ENCODE peak calls at places on chromosomes 16 and 17, in five cellular contexts. One of them, this sample, is unnamed.

GRCh38 chr17:33447090-33447489 is 154.0 kb upstream of the ASIC2 start:
- DNase-seq in left ventricle myocardium inferior: no peak
- DNase-seq in CD8-positive, alpha-beta T cell: no peak
- DNase-seq in fibroblast of lung: no peak
- DNase-seq in ovary: no peak
- DNase-seq in this sample: no peak

GRCh38 chr17:77323413-77324171 is 182.8 kb downstream of the SEC14L1 start:
- DNase-seq in left ventricle myocardium inferior: no peak
- DNase-seq in ovary: peak; percentile 77
- DNase-seq in fibroblast of lung: peak; percentile 62
- DNase-seq in CD8-positive, alpha-beta T cell: no peak
- DNase-seq in this sample: peak; percentile 87

GRCh38 chr17:59842901-59843652 is 49.7 kb downstream of the TUBD1 start:
- DNase-seq in left ventricle myocardium inferior: no peak
- DNase-seq in CD8-positive, alpha-beta T cell: peak; percentile 21
- DNase-seq in fibroblast of lung: peak; percentile 98
- DNase-seq in ovary: no peak
- DNase-seq in this sample: no peak

GRCh38 chr16:55436587-55436986 is 42.4 kb upstream of the MMP2 start:
- DNase-seq in ovary: no peak
- DNase-seq in left ventricle myocardium inferior: no peak
- DNase-seq in CD8-positive, alpha-beta T cell: no peak
- DNase-seq in fibroblast of lung: no peak
- DNase-seq in this sample: no peak

GRCh38 chr17:65446838-65447526 is 114.5 kb downstream of the AXIN2 start:
- DNase-seq in left ventricle myocardium inferior: no peak
- DNase-seq in CD8-positive, alpha-beta T cell: no peak
- DNase-seq in fibroblast of lung: no peak
- DNase-seq in ovary: no peak
- DNase-seq in this sample: no peak

GRCh38 chr17:49218941-49219913 is 8.7 kb downstream of the ABI3 start:
- DNase-seq in ovary: no peak
- DNase-seq in CD8-positive, alpha-beta T cell: peak; percentile 63
- DNase-seq in fibroblast of lung: no peak
- DNase-seq in left ventricle myocardium inferior: peak; percentile 27
- DNase-seq in this sample: no peak

GRCh38 chr16:79463839-79464238 is 136.7 kb downstream of the MAF start:
- DNase-seq in CD8-positive, alpha-beta T cell: no peak
- DNase-seq in ovary: no peak
- DNase-seq in fibroblast of lung: no peak
- DNase-seq in left ventricle myocardium inferior: no peak
- DNase-seq in this sample: no peak

GRCh38 chr17:80724723-80725388 is 180.2 kb downstream of the RPTOR start:
- DNase-seq in ovary: peak; percentile 49
- DNase-seq in CD8-positive, alpha-beta T cell: no peak
- DNase-seq in left ventricle myocardium inferior: no peak
- DNase-seq in fibroblast of lung: peak; percentile 75
- DNase-seq in this sample: no peak

GRCh38 chr16:3305109-3306068 is at the start of the genes TIGD7 and ZNF75A:
- DNase-seq in left ventricle myocardium inferior: peak; percentile 88
- DNase-seq in ovary: peak; percentile 84
- DNase-seq in CD8-positive, alpha-beta T cell: peak; percentile 83
- DNase-seq in fibroblast of lung: peak; percentile 94
- DNase-seq in this sample: peak; percentile 91

GRCh38 chr16:31435341-31436220 is 7.0 kb downstream of the ZNF843 start:
- DNase-seq in ovary: no peak
- DNase-seq in fibroblast of lung: no peak
- DNase-seq in left ventricle myocardium inferior: no peak
- DNase-seq in CD8-positive, alpha-beta T cell: no peak
- DNase-seq in this sample: no peak

GRCh38 chr16:86449377-86450095 is 60.8 kb upstream of the FOXF1 start:
- DNase-seq in left ventricle myocardium inferior: no peak
- DNase-seq in fibroblast of lung: no peak
- DNase-seq in CD8-positive, alpha-beta T cell: no peak
- DNase-seq in ovary: no peak
- DNase-seq in this sample: no peak

GRCh38 chr16:375927-376816 is 5.6 kb downstream of the PGAP6 start:
- DNase-seq in CD8-positive, alpha-beta T cell: no peak
- DNase-seq in ovary: no peak
- DNase-seq in left ventricle myocardium inferior: no peak
- DNase-seq in fibroblast of lung: no peak
- DNase-seq in this sample: no peak

GRCh38 chr17:50767446-50767845 is at the start of gene ANKRD40CL:
- DNase-seq in CD8-positive, alpha-beta T cell: no peak
- DNase-seq in fibroblast of lung: no peak
- DNase-seq in ovary: no peak
- DNase-seq in left ventricle myocardium inferior: no peak
- DNase-seq in this sample: no peak

GRCh38 chr16:49620158-49620867 is 235.6 kb downstream of the ZNF423 start:
- DNase-seq in fibroblast of lung: peak; percentile 76
- DNase-seq in CD8-positive, alpha-beta T cell: no peak
- DNase-seq in left ventricle myocardium inferior: peak; percentile 84
- DNase-seq in ovary: peak; percentile 90
- DNase-seq in this sample: peak; percentile 96

GRCh38 chr17:19718041-19718612 is 1.7 kb upstream of the SLC47A2 start:
- DNase-seq in left ventricle myocardium inferior: no peak
- DNase-seq in fibroblast of lung: no peak
- DNase-seq in ovary: no peak
- DNase-seq in CD8-positive, alpha-beta T cell: no peak
- DNase-seq in this sample: no peak

GRCh38 chr16:8663192-8664089 is 11.0 kb upstream of the ABAT start:
- DNase-seq in fibroblast of lung: no peak
- DNase-seq in CD8-positive, alpha-beta T cell: no peak
- DNase-seq in ovary: no peak
- DNase-seq in left ventricle myocardium inferior: no peak
- DNase-seq in this sample: no peak

GRCh38 chr17:1485311-1485747 is 7.2 kb downstream of the MYO1C start:
- DNase-seq in ovary: peak; percentile 56
- DNase-seq in fibroblast of lung: no peak
- DNase-seq in left ventricle myocardium inferior: peak; percentile 76
- DNase-seq in CD8-positive, alpha-beta T cell: no peak
- DNase-seq in this sample: no peak

GRCh38 chr17:60628252-60628889 is 28.4 kb downstream of the PPM1D start:
- DNase-seq in left ventricle myocardium inferior: no peak
- DNase-seq in fibroblast of lung: no peak
- DNase-seq in CD8-positive, alpha-beta T cell: no peak
- DNase-seq in ovary: no peak
- DNase-seq in this sample: no peak

GRCh38 chr16:77374384-77374783 is 60.5 kb downstream of the ADAMTS18 start:
- DNase-seq in fibroblast of lung: no peak
- DNase-seq in ovary: no peak
- DNase-seq in CD8-positive, alpha-beta T cell: no peak
- DNase-seq in left ventricle myocardium inferior: no peak
- DNase-seq in this sample: no peak

GRCh38 chr17:6303664-6304063 is 131.3 kb downstream of the AIPL1 start:
- DNase-seq in fibroblast of lung: peak; percentile 33
- DNase-seq in left ventricle myocardium inferior: peak; percentile 23
- DNase-seq in CD8-positive, alpha-beta T cell: no peak
- DNase-seq in ovary: no peak
- DNase-seq in this sample: no peak

GRCh38 chr16:10521681-10522274 is 58.6 kb downstream of the EMP2 start:
- DNase-seq in CD8-positive, alpha-beta T cell: peak; percentile 44
- DNase-seq in ovary: peak; percentile 47
- DNase-seq in left ventricle myocardium inferior: no peak
- DNase-seq in fibroblast of lung: peak; percentile 45
- DNase-seq in this sample: no peak

GRCh38 chr16:17068524-17068923 is 402.2 kb downstream of the XYLT1 start:
- DNase-seq in ovary: no peak
- DNase-seq in CD8-positive, alpha-beta T cell: no peak
- DNase-seq in left ventricle myocardium inferior: no peak
- DNase-seq in fibroblast of lung: no peak
- DNase-seq in this sample: no peak

GRCh38 chr16:75236736-75237397 is 14.6 kb downstream of the BCAR1 start:
- DNase-seq in ovary: no peak
- DNase-seq in fibroblast of lung: no peak
- DNase-seq in left ventricle myocardium inferior: no peak
- DNase-seq in CD8-positive, alpha-beta T cell: no peak
- DNase-seq in this sample: no peak
- H3K27ac ChIP-seq in ovary: no peak overlapping the region
- H3K27ac ChIP-seq in fibroblast of lung: peak overlapping the region; percentile 94
- H3K27ac ChIP-seq in left ventricle myocardium inferior: peak overlapping the region; percentile 88
- H3K27ac ChIP-seq in CD8-positive, alpha-beta T cell: no peak overlapping the region
- H3K27ac ChIP-seq in this sample: peak overlapping the region; percentile 94

GRCh38 chr17:83084214-83084613 is 4.8 kb downstream of the METRNL start:
- DNase-seq in left ventricle myocardium inferior: no peak
- DNase-seq in ovary: no peak
- DNase-seq in fibroblast of lung: no peak
- DNase-seq in CD8-positive, alpha-beta T cell: no peak
- DNase-seq in this sample: no peak
- H3K27ac ChIP-seq in left ventricle myocardium inferior: peak overlapping the region; percentile 60
- H3K27ac ChIP-seq in ovary: no peak overlapping the region
- H3K27ac ChIP-seq in fibroblast of lung: peak overlapping the region; percentile 96
- H3K27ac ChIP-seq in CD8-positive, alpha-beta T cell: no peak overlapping the region
- H3K27ac ChIP-seq in this sample: peak overlapping the region; percentile 94

GRCh38 chr16:88317619-88317977 is 65.2 kb upstream of the ZNF469 start:
- DNase-seq in left ventricle myocardium inferior: no peak
- DNase-seq in CD8-positive, alpha-beta T cell: no peak
- DNase-seq in ovary: no peak
- DNase-seq in fibroblast of lung: peak; percentile 68
- DNase-seq in this sample: no peak
- H3K27ac ChIP-seq in left ventricle myocardium inferior: no peak overlapping the region
- H3K27ac ChIP-seq in CD8-positive, alpha-beta T cell: no peak overlapping the region
- H3K27ac ChIP-seq in ovary: no peak overlapping the region
- H3K27ac ChIP-seq in fibroblast of lung: no peak overlapping the region
- H3K27ac ChIP-seq in this sample: no peak overlapping the region

GRCh38 chr17:57574040-57574513 is 171.0 kb downstream of the CCDC182 start:
- DNase-seq in ovary: no peak
- DNase-seq in left ventricle myocardium inferior: peak; percentile 54
- DNase-seq in fibroblast of lung: peak; percentile 62
- DNase-seq in CD8-positive, alpha-beta T cell: no peak
- DNase-seq in this sample: peak; percentile 81
- H3K27ac ChIP-seq in ovary: no peak overlapping the region
- H3K27ac ChIP-seq in left ventricle myocardium inferior: peak overlapping the region; percentile 46
- H3K27ac ChIP-seq in fibroblast of lung: no peak overlapping the region
- H3K27ac ChIP-seq in CD8-positive, alpha-beta T cell: no peak overlapping the region
- H3K27ac ChIP-seq in this sample: peak overlapping the region; percentile 80

DNA sequence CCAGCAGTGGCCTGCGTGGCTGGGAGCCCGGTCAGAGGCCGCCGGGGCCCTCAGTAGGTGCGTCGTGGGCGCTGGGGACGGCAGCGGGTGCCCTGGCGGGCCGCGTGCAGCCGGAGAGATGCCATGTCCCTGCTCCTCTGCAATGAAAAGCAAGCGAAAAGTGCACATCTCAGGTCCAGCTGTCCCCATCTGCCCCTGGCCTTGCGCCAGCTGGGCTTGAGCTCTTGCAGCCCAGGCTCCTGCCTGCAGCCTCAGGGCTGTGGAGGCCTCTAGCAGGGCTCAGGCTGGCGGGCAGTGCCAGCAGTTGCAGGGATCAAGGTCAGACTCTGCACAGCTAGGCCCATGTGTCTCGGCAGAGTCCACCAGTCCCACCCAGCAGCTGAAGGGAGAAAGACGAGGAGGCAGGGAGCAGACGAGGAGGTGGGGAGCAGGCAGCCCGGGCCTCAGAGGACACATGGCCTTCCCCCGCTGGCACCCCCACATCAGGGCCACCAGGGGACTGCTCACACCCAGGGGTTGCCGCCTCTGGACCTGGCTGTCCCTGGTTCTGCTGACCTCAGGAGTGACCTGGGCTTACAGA is 11.2 kb downstream of the SLC16A3 start:
- DNase-seq in fibroblast of lung: no peak
- DNase-seq in CD8-positive, alpha-beta T cell: no peak
- DNase-seq in left ventricle myocardium inferior: no peak
- DNase-seq in ovary: peak; percentile 19
- DNase-seq in this sample: peak; percentile 71
- H3K27ac ChIP-seq in fibroblast of lung: no peak overlapping the region
- H3K27ac ChIP-seq in CD8-positive, alpha-beta T cell: no peak overlapping the region
- H3K27ac ChIP-seq in left ventricle myocardium inferior: peak overlapping the region; percentile 89
- H3K27ac ChIP-seq in ovary: peak overlapping the region; percentile 67
- H3K27ac ChIP-seq in this sample: peak overlapping the region; percentile 86

GRCh38 chr16:27246439-27246838 is 22.1 kb downstream of the NSMCE1 start:
- DNase-seq in fibroblast of lung: no peak
- DNase-seq in CD8-positive, alpha-beta T cell: no peak
- DNase-seq in left ventricle myocardium inferior: no peak
- DNase-seq in ovary: no peak
- DNase-seq in this sample: no peak
- H3K27ac ChIP-seq in fibroblast of lung: peak overlapping the region; percentile 75
- H3K27ac ChIP-seq in CD8-positive, alpha-beta T cell: no peak overlapping the region
- H3K27ac ChIP-seq in left ventricle myocardium inferior: peak overlapping the region; percentile 77
- H3K27ac ChIP-seq in ovary: no peak overlapping the region
- H3K27ac ChIP-seq in this sample: peak overlapping the region; percentile 92

GRCh38 chr17:67518881-67519280 is 141.8 kb downstream of the PITPNC1 start:
- DNase-seq in left ventricle myocardium inferior: no peak
- DNase-seq in fibroblast of lung: no peak
- DNase-seq in ovary: no peak
- DNase-seq in CD8-positive, alpha-beta T cell: no peak
- DNase-seq in this sample: no peak
- H3K27ac ChIP-seq in left ventricle myocardium inferior: no peak overlapping the region
- H3K27ac ChIP-seq in fibroblast of lung: no peak overlapping the region
- H3K27ac ChIP-seq in ovary: no peak overlapping the region
- H3K27ac ChIP-seq in CD8-positive, alpha-beta T cell: no peak overlapping the region
- H3K27ac ChIP-seq in this sample: no peak overlapping the region

GRCh38 chr16:67544844-67545664 is 16.4 kb downstream of the RIPOR1 start:
- DNase-seq in fibroblast of lung: no peak
- DNase-seq in CD8-positive, alpha-beta T cell: no peak
- DNase-seq in left ventricle myocardium inferior: no peak
- DNase-seq in ovary: no peak
- DNase-seq in this sample: peak; percentile 69
- H3K27ac ChIP-seq in fibroblast of lung: no peak overlapping the region
- H3K27ac ChIP-seq in CD8-positive, alpha-beta T cell: no peak overlapping the region
- H3K27ac ChIP-seq in left ventricle myocardium inferior: peak overlapping the region; percentile 70
- H3K27ac ChIP-seq in ovary: no peak overlapping the region
- H3K27ac ChIP-seq in this sample: no peak overlapping the region

This sample was measured in coronary artery.